ENCODE peak calls at places on chromosomes 11 and 22, in four cellular contexts. K, X, A and E are unnamed samples. For H3K9me3, the result is how much of the 10 kb centered on the place peaks cover.

GRCh38 chr22:29309332-29310064 is 3.0 kb downstream of the GAS2L1 start:
- DNase-seq in A (no peak), K (peak), X (peak), E (no peak)

GRCh38 chr11:29734287-29734686 is 282.5 kb downstream of the KCNA4 start:
- DNase-seq in K (no peak), X (no peak), A (no peak), E (no peak)

GRCh38 chr22:46596032-46596441 is 24.1 kb upstream of the GRAMD4 start:
- DNase-seq in A (peak), K (peak), X (peak), E (no peak)

GRCh38 chr11:132349806-132350733 is 979.7 kb downstream of the NTM start:
- DNase-seq in A (peak), X (no peak), K (no peak), E (no peak)

GRCh38 chr11:8784936-8785335 is 102.3 kb downstream of the RPL27A start:
- DNase-seq in X (no peak), A (no peak), K (no peak), E (no peak)

GRCh38 chr22:41943661-41944209 is 3.2 kb downstream of the CENPM start:
- DNase-seq in X (no peak), K (no peak), A (peak), E (no peak)

GRCh38 chr11:29324328-29324727 is 692.5 kb downstream of the KCNA4 start:
- DNase-seq in X (no peak), K (no peak), A (no peak), E (no peak)

GRCh38 chr22:23384899-23385298 is 195.2 kb downstream of the IGLL1 start:
- DNase-seq in K (no peak), X (no peak), A (no peak), E (no peak)

GRCh38 chr11:55942785-55943392 is 6.7 kb upstream of the OR5I1 start:
- DNase-seq in A (peak), X (no peak), K (no peak), E (no peak)

DNA sequence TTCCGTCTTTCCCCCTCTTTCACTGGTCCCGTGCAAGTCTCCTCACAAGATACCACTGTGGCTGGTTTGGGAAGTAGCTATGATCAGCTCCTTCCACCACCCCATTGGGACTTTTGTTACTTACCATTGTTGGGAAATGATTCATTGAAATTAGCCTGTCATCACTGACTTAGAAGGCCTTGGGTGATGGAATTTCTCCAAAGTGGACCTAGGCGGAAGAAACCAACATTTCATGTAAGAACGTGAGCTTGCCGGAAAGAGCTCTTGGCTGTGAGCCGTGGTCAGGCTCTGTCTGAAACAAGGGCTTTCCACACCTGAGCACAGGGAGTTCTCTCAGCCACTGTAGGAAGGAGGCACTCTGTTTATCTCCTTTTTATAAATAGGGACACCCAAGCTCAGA is 23.5 kb upstream of the CRYBB3 start:
- DNase-seq in X (no peak), A (no peak), K (no peak), E (no peak)
- H3K27ac ChIP-seq in X (no peak), A (no peak), K (no peak), E (no peak)

DNA sequence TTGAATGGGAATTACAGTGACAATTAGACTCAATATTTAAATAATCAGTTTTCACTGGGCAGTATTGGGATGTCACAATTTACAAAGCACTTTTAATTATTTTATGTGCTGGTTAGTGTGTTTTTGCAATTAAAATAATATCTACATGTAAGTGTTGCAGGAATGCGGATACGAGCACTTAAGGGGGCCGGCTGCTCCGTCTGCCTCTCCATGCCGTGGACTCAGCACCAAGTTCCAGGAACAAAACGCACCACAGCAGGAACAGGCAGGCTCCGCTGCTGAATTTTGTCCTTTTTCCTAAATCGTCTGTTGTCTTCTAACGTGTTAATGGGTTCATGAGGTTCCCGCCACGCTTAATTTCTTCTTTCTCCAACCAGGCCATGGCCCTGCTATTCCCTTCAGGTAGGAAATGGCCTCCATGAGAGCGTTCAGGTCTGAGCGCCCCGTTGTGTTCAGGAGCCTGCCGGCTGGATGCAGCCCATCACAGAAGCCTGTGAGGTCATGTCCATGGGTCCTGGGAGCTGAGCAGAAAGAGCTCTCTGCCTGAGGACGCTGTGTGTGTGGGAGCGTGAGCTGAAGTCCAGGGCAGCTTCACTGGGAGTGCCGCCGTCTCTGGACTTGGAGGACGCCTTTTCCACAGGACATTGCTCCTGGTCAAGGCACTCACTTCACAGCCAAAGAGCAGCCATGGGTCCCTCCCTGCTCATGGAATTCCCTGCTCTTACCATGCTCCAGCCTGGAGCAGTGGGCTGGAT is 730.3 kb downstream of the BRD1 start:
- DNase-seq in A (no peak), X (no peak), K (peak), E (no peak)
- H3K9me3 ChIP-seq in A (under half), X (under half), K (under half), E (half or more)

GRCh38 chr11:60703374-60703773 is 4.0 kb downstream of the MS4A8 start:
- DNase-seq in K (no peak), X (no peak), A (no peak), E (no peak)

GRCh38 chr11:60700689-60701508 is 1.5 kb downstream of the MS4A8 start:
- DNase-seq in A (no peak), X (no peak), K (no peak), E (no peak)

GRCh38 chr11:60701509-60701818 is 2.1 kb downstream of the MS4A8 start:
- DNase-seq in X (no peak), K (no peak), A (no peak), E (no peak)

GRCh38 chr11:60699282-60699681 is at the start of gene MS4A8:
- DNase-seq in X (no peak), K (no peak), A (no peak), E (no peak)
- H3K27ac ChIP-seq in X (no peak), K (no peak), A (no peak), E (no peak)

DNA sequence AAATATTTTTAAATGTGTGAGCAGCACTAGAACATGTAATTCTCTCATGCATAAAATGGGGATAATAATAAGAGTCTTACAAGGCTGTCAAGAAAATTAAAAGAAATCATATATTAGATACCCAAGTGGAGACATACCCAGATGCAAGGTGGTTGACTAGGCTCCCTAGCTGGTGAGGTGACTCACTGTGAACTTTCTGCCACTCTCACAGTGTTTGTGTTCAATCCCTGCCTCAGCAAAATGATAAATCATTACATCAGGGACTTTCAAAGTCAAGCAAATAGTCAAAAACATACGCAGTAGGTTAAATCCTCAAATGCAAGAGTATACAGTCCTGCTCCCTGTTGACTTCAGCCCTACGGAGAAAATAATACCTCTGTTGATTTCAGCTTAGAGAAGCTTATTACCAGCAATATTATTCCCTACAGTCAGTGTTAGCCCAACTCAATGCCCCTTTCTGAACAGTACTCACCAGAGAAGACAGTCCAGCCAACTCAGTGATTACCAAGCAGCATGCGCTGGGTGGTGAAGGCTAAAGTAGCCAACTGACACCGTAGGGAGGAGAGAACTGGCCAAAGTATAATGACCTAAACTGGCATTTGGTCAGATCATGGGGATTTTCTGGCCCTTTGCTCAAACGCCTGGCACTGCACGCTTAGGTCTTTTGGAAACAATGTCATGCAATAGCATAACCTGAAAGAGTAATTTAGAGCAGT is 73.1 kb upstream of the BARX2 start:
- DNase-seq in X (no peak), K (no peak), A (no peak), E (no peak)
- H3K9me3 ChIP-seq in X (under half), K (under half), A (under half), E (under half)

GRCh38 chr11:64028398-64029115 is 7.2 kb upstream of the FLRT1 start:
- DNase-seq in A (peak), X (no peak), K (no peak), E (no peak)

GRCh38 chr11:64026575-64027213 is 9.0 kb upstream of the FLRT1 start:
- DNase-seq in A (no peak), K (no peak), X (no peak), E (no peak)

GRCh38 chr11:64025205-64025604 is 10.5 kb upstream of the FLRT1 start:
- DNase-seq in X (no peak), K (no peak), A (no peak), E (no peak)

GRCh38 chr11:64031001-64031400 is 4.7 kb upstream of the FLRT1 start:
- DNase-seq in A (no peak), X (no peak), K (no peak), E (no peak)

DNA sequence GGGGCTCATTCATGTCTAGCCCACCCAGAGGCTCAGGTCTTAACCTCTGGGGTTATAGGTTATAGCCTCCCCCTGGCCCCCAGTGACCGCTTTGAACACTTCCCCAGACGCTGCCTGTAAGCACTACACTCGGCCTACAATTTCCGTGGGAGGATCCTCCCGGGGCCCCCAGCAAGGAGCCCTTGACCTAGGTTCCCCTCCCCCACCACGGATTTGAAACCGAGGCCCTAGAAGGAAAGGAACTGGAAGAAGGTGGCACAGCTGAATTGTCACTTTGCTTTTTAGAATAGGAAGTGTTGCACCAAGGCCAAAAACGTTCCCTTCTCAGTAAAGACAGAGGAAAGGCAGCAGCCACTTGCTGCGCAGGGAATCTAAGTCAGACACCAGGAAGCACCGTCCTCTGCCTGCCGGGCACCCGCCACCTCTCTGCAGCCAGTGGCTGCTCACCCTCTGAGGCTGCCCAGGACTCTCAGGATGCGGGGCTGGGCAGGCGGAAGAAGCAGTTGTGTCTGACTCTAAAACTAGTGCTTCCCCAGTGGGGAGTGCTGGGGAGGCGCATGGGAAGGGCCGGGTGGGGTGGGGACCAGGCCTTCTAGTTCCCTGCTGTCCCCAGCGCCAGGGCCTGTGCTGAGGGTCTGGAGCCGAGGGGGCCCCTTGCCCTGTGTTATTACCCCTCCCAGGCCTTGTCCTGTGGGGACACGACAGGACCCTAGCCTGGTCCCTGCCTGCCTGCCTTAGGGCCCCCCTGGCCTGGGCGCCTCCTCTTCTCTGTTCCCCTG is 7.9 kb upstream of the FLRT1 start:
- DNase-seq in A (no peak), X (no peak), K (no peak), E (no peak)
- H3K27ac ChIP-seq in A (no peak), X (no peak), K (no peak), E (no peak)

GRCh38 chr22:30969532-30970355 is 679 bp downstream of the TUG1 start:
- DNase-seq in A (peak), K (no peak), X (peak), E (no peak)
- H3K9me3 ChIP-seq in A (under half), K (under half), X (under half), E (under half)

DNA sequence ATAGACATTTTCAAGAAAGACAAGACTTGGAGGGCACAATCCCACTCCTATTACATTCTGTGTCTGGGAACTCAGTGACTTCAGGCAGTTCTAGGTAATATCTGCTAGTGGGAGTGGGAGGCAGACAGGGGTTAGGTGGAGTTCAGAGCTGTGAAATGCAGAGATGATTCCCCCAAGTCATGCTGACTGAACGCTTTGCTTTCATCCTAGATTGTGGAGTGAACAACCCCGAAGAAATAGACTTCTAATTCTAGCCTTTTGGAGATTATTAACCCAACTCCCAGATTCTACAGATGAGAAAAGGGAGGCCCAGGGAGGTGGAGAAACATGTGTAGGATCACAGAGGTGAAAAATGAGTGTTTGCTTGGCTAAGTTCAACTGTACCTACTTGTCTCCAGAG is 437.8 kb upstream of the CADM1 start:
- DNase-seq in K (no peak), A (no peak), X (no peak), E (no peak)
- H3K27ac ChIP-seq in K (no peak), A (peak), X (no peak), E (peak)

DNA sequence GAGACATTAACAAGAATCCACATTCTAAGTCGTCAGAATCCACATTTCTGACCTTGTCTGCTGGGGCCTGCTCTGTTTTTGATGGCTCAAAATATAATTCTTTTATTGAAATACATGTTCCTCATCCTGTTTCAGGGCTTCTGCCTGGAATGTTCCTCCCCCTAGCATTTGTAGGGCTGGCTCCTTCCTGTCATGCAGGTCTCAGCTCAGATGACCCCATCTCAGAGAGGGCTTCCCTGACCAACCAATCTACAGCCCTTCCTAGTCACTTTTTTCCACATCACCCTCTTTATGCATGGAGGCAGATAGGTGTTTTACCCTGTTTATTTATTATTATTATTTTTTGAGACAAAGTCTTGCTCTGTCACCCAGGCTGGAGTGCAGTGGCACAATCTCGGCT is 14.8 kb downstream of the TMEM123 start:
- DNase-seq in X (no peak), A (no peak), K (no peak), E (no peak)
- H3K9me3 ChIP-seq in X (under half), A (under half), K (under half), E (under half)

GRCh38 chr22:42993651-42994275 is 21.2 kb downstream of the PACSIN2 start:
- DNase-seq in K (no peak), A (peak), X (peak), E (no peak)
- H3K27ac ChIP-seq in K (peak), A (peak), X (peak), E (peak)